ENCODE peak calls at places on chromosomes 6 and 20, in seven cellular contexts. Q is esophagus squamous epithelium, S is upper lobe of right lung, Y is left ventricle myocardium inferior, N is right lobe of liver, W is cardiac muscle cell, K is body of pancreas. C is an unnamed sample. For H3K4me1 and H3K9me3, the result is how much of the 10 kb centered on the place peaks cover.

GRCh38 chr6:125693480-125693879 is 56.0 kb upstream of the HEY2 start:
- DNase-seq in Q (no peak), S (no peak), Y (no peak), N (no peak), W (no peak), K (no peak), C (no peak)

GRCh38 chr6:157510329-157511188 is 129.6 kb downstream of the ZDHHC14 start:
- DNase-seq in Q (no peak), S (no peak), Y (no peak), N (no peak), W (no peak), K (no peak), C (no peak)

GRCh38 chr20:51360451-51361230 is 181.9 kb downstream of the NFATC2 start:
- DNase-seq in Q (no peak), S (peak), Y (no peak), N (no peak), W (no peak), K (no peak), C (no peak)

GRCh38 chr6:107803957-107804356 is 20.2 kb downstream of the SCML4 start:
- DNase-seq in Q (no peak), S (no peak), Y (no peak), N (no peak), W (peak), K (no peak), C (no peak)

GRCh38 chr6:161498359-161498758 is 224.5 kb upstream of the AGPAT4 start:
- DNase-seq in Q (no peak), S (no peak), Y (no peak), N (no peak), W (peak), K (peak), C (no peak)

GRCh38 chr20:38973546-38974120 is 11.5 kb downstream of the DHX35 start:
- DNase-seq in Q (no peak), S (no peak), Y (no peak), N (no peak), W (no peak), K (peak), C (no peak)

GRCh38 chr20:38138086-38138777 is 26.8 kb downstream of the TGM2 start:
- DNase-seq in Q (no peak), S (peak), Y (no peak), N (peak), W (no peak), K (no peak), C (no peak)

GRCh38 chr6:9240861-9241260 is 805.5 kb upstream of the SLC35B3 start:
- DNase-seq in Q (no peak), S (no peak), Y (no peak), N (no peak), W (no peak), K (no peak), C (no peak)

GRCh38 chr6:27795697-27796494 is 116.3 kb downstream of the OR2B2 start:
- DNase-seq in Q (no peak), S (no peak), Y (no peak), N (no peak), W (peak), K (peak), C (peak)

GRCh38 chr6:98779618-98780017 is 54.8 kb upstream of the POU3F2 start:
- DNase-seq in Q (no peak), S (no peak), Y (no peak), N (no peak), W (no peak), K (no peak), C (no peak)

GRCh38 chr6:156449128-156449527 is 328.1 kb upstream of the ARID1B start:
- DNase-seq in Q (no peak), S (no peak), Y (no peak), N (no peak), W (no peak), K (peak), C (no peak)

GRCh38 chr20:53942121-53942816 is 128.1 kb downstream of the BCAS1 start:
- DNase-seq in Q (no peak), S (no peak), Y (no peak), N (no peak), W (peak), K (no peak), C (no peak)

GRCh38 chr20:53941680-53942079 is 128.7 kb downstream of the BCAS1 start:
- DNase-seq in Q (no peak), S (no peak), Y (no peak), N (no peak), W (no peak), K (no peak), C (no peak)

GRCh38 chr20:53940356-53940694 is 130.1 kb downstream of the BCAS1 start:
- DNase-seq in Q (no peak), S (no peak), Y (no peak), N (no peak), W (no peak), K (no peak), C (no peak)

GRCh38 chr20:53939554-53940355 is 130.6 kb downstream of the BCAS1 start:
- DNase-seq in Q (peak), S (peak), Y (peak), N (peak), W (peak), K (peak), C (peak)

GRCh38 chr20:53940883-53941546 is 129.4 kb downstream of the BCAS1 start:
- DNase-seq in Q (no peak), S (no peak), Y (peak), N (peak), W (no peak), K (no peak), C (no peak)
- H3K27ac ChIP-seq in Q (peak), S (peak), Y (peak), N (peak), W (peak), K (no peak), C (no peak)

GRCh38 chr6:45445364-45445748 is 67.6 kb upstream of the SUPT3H start:
- DNase-seq in Q (no peak), S (no peak), Y (no peak), N (no peak), W (no peak), K (no peak), C (no peak)
- H3K4me1 ChIP-seq in Q (half or more), S (under half), Y (under half), N (under half), W (under half), K (under half), C (under half)

DNA sequence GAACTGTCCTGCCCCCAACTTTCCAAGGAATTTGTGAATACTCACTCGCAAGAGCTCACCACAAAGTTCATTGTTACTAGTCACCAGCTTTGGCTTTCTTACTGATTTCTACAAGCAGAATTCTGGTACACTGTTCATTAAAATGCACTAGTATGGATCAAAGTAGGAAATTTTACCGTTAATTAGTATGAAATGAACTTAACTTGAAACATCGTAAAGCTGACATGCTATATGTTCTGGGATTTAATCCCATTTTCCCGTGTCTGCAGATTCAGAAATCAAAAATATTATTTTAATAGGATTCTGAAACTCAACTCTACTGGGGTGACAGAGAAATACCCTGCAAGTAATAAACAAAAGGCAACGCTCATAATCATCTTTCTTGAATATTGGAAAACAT is 399.3 kb downstream of the DOK5 start:
- DNase-seq in Q (no peak), S (no peak), Y (no peak), N (no peak), W (no peak), K (no peak), C (no peak)
- H3K9me3 ChIP-seq in Q (under half), S (under half), Y (under half), N (under half), W (under half), K (under half), C (under half)

DNA sequence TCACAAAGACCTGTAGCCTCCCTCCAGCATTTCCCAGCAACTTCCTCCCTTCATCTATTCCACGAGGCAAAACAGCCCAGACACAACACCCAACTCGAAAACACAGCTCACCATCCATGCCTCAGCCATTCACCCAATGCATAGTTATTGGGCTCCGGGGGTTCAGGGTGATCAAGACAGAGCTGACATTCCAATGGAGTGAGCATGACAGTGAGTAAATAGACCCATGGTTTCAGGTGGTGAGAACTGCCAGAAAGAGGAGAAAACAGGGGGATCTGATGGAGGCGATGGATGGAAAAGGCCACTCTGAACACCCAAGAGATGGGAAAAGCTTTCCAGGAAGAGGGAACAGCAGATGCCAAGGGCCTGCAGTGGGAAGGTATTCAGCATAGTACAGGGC is 5.9 kb downstream of the CASS4 start:
- DNase-seq in Q (no peak), S (no peak), Y (no peak), N (no peak), W (no peak), K (no peak), C (no peak)
- H3K27ac ChIP-seq in Q (peak), S (peak), Y (peak), N (no peak), W (no peak), K (no peak), C (peak)

GRCh38 chr6:132746049-132746448 is 11.7 kb downstream of the VNN2 start:
- DNase-seq in Q (no peak), S (no peak), Y (no peak), N (no peak), W (no peak), K (no peak), C (no peak)
- H3K4me1 ChIP-seq in Q (under half), S (under half), Y (under half), N (under half), W (under half), K (under half), C (under half)

GRCh38 chr20:42646250-42646649 is 543.5 kb downstream of the PTPRT start:
- DNase-seq in Q (no peak), S (no peak), Y (no peak), N (no peak), W (no peak), K (no peak), C (no peak)
- H3K9me3 ChIP-seq in Q (under half), S (under half), Y (under half), N (under half), W (under half), K (under half), C (under half)

GRCh38 chr6:170045981-170046667 is 244.8 kb downstream of the DLL1 start:
- DNase-seq in Q (no peak), S (peak), Y (no peak), N (peak), W (no peak), K (peak), C (no peak)
- H3K27ac ChIP-seq in Q (peak), S (no peak), Y (peak), N (no peak), W (no peak), K (no peak), C (no peak)